ENCODE peak calls at places on chromosomes 3 and 15, in eight cellular contexts. A is upper lobe of right lung, P is gastrocnemius medialis, D is body of pancreas, S is stomach, E is A549, N is mammary epithelial cell, U is GM23338. L is an unnamed sample.

GRCh38 chr3:161413127-161413854 is 42.0 kb upstream of the SPTSSB start:
- DNase-seq in A (no peak), P (no peak), D (peak; percentile 67), S (peak; percentile 71), E (no peak), N (peak; percentile 52), U (no peak), L (no peak)

GRCh38 chr15:80309769-80310384 is 57.9 kb upstream of the CTXND1 start:
- DNase-seq in A (no peak), P (no peak), D (peak; percentile 40), S (no peak), E (peak; percentile 48), N (peak; percentile 6), U (peak; percentile 68), L (no peak)

GRCh38 chr3:159971311-159971710 is 17.3 kb upstream of the IL12A start:
- DNase-seq in A (no peak), P (no peak), D (no peak), S (no peak), E (no peak), N (no peak), U (no peak), L (no peak)

GRCh38 chr15:83850846-83851245 is 196.9 kb downstream of the ADAMTSL3 start:
- DNase-seq in A (no peak), P (no peak), D (no peak), S (no peak), E (no peak), N (peak; percentile 92), U (no peak), L (no peak)

GRCh38 chr3:177186306-177186705 is 11.0 kb downstream of the TBL1XR1 start:
- DNase-seq in A (no peak), P (no peak), D (no peak), S (no peak), E (no peak), N (no peak), U (no peak), L (no peak)

GRCh38 chr3:72340056-72340455 is 508.2 kb downstream of the SHQ1 start:
- DNase-seq in A (no peak), P (no peak), D (no peak), S (no peak), E (no peak), N (no peak), U (no peak), L (no peak)

GRCh38 chr3:6806991-6807390 is 53.9 kb upstream of the GRM7 start:
- DNase-seq in A (no peak), P (no peak), D (no peak), S (no peak), E (no peak), N (peak; percentile 42), U (no peak), L (no peak)

GRCh38 chr3:75237041-75237775 is 426.9 kb upstream of the FRG2C start:
- DNase-seq in A (no peak), P (no peak), D (no peak), S (no peak), E (no peak), N (no peak), U (no peak), L (no peak)

GRCh38 chr15:63218114-63218808 is 28.9 kb downstream of the RAB8B start:
- DNase-seq in A (no peak), P (no peak), D (peak; percentile 16), S (no peak), E (peak; percentile 18), N (peak; percentile 94), U (no peak), L (no peak)

GRCh38 chr15:34606545-34606944 is 23.1 kb upstream of the GOLGA8B start:
- DNase-seq in A (no peak), P (no peak), D (no peak), S (no peak), E (no peak), N (no peak), U (no peak), L (no peak)

DNA sequence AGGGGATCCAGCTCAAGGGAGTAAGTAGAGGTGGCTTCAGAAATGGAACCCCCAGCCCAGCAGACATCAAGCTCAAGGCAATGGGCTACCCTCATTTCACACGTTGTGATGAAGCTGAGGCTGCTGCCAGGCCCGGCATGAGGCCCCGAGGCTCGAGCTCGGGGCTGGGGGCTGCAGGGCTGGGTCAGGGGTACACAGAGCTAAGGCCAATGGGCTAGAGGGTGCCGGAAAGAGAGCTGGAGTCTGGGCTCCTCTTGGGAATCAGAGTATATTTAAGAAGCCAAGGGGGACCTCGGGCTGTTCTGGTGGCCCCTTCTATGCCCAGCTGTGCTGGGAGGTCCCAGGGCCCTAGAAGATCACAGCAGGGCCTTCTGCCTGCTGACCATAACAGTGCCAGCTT is 7.4 kb downstream of the PRSS50 start:
- DNase-seq in A (no peak), P (peak; percentile 3), D (no peak), S (no peak), E (no peak), N (no peak), U (no peak), L (peak; percentile 43)
- H3K27ac ChIP-seq in A (no peak overlapping the region), P (no peak overlapping the region), D (no peak overlapping the region), S (no peak overlapping the region), E (no peak overlapping the region), N (no peak overlapping the region), U (no peak overlapping the region), L (no peak overlapping the region)

GRCh38 chr3:156761713-156762575 is 64.2 kb upstream of the LEKR1 start:
- DNase-seq in A (no peak), P (no peak), D (no peak), S (no peak), E (no peak), N (no peak), U (no peak), L (no peak)
- TF ChIP-seq CTCF in A (no peak), P (no peak), D (no peak), S (no peak), E (no peak), N (no peak), U (no peak), L (no peak)

DNA sequence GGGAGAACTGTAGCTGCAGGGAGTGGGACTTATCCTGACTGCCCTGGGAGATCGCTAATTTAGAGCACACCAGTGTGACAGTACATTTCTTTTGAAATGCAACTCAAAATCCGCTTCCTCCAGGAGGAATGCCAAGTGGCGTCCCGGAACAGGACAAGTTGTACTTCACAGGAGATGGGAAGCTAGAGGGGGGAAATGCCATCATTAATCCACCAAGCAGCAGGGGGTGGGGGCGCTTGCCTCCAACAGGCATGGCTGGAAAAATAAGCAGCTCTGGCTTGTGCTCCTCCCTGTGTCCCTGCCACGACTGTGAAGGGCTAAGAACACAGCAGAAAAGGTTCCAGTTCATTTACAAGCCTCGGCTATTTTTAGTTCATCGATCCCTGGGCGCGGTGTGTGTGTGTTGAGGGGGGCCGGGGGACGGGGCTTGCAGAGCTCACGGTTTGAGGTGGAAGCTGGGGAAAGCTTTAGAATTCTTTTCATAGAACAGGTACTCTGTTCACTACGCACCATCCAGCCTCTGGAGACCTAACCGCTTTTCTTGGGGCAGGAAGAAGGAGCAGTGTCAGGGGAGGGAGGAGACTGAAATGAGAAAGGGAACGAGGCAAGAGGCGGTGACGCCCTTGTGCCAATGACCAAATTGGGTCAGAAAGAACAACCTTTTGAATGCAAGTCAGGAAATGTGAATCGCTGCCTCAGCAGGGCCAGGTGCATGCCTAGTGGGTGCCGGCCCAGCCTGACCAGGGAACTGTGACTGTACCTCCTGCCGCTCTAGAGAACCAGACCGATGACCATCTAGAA is 51.8 kb upstream of the DGKG start:
- DNase-seq in A (peak; percentile 66), P (peak; percentile 57), D (peak; percentile 90), S (peak; percentile 51), E (peak; percentile 4), N (peak; percentile 32), U (peak; percentile 75), L (no peak)
- H3K27ac ChIP-seq in A (peak overlapping the region; percentile 55), P (peak overlapping the region; percentile 83), D (peak overlapping the region; percentile 89), S (peak overlapping the region; percentile 66), E (peak overlapping the region; percentile 53), N (no peak overlapping the region), U (peak overlapping the region; percentile 34), L (peak overlapping the region; percentile 77)

GRCh38 chr3:8604988-8605387 is 39.6 kb downstream of the SSUH2 start:
- DNase-seq in A (no peak), P (no peak), D (no peak), S (no peak), E (no peak), N (no peak), U (no peak), L (peak; percentile 17)

GRCh38 chr3:8608041-8608790 is 36.4 kb downstream of the SSUH2 start:
- DNase-seq in A (no peak), P (no peak), D (no peak), S (no peak), E (no peak), N (no peak), U (no peak), L (no peak)

GRCh38 chr3:8606666-8607065 is 37.9 kb downstream of the SSUH2 start:
- DNase-seq in A (no peak), P (no peak), D (no peak), S (no peak), E (no peak), N (no peak), U (no peak), L (peak; percentile 21)

GRCh38 chr3:8608791-8609171 is 35.8 kb downstream of the SSUH2 start:
- DNase-seq in A (no peak), P (no peak), D (no peak), S (no peak), E (no peak), N (no peak), U (no peak), L (no peak)

DNA sequence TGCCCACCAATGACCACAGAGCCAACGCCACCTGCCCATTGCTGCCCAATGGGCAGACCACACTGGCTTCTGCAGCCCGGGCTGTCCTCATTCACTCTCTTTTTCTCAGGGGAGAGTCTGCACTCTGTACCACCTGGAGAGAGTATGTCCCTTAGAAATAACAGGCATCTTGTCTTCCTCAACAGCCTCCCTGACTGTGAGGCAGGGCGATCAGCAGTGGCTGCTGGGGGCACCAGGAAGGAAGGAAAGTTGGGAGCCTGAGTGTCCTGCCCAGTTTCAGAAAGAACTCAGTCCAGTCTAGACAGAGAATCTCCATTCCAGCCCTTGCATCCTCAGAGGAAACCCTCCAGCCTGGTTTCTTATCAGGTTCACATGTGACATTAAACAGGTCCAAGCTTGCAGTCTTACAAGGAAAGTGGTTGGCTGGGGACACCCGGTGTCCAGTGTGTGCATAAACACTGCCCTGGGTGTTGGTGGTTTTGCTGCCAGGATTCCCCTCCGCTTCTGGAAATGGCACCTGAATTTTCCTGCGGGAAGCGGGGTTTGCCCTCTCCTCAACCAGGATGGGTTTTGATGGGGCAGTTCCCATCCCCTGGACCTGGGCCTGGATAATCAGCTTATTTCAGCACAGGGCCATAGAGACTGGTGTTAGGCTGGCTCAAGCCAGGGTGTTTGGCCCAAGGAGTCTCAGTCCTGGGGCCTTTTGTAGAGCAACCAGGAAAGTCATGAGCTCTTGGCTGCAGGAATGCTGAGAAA is 37.1 kb downstream of the SSUH2 start:
- DNase-seq in A (no peak), P (peak; percentile 74), D (peak; percentile 74), S (peak; percentile 67), E (peak; percentile 64), N (peak; percentile 66), U (peak; percentile 51), L (peak; percentile 83)
- TF ChIP-seq CTCF in A (peak; percentile 68), P (peak; percentile 82), D (peak; percentile 68), S (no peak), E (peak; percentile 37), N (peak; percentile 81), U (peak; percentile 55), L (peak; percentile 48)

L was measured in coronary artery.